ENCODE peak calls at places on chromosome 17, in ten cellular contexts. One of them, this sample, is unnamed.

GRCh38 chr17:68646626-68647526 is 45.7 kb upstream of the FAM20A start:
- DNase-seq in posterior cingulate gyrus: no peak
- DNase-seq in nucleus accumbens: no peak
- DNase-seq in ELF-1: no peak
- DNase-seq in amniotic epithelial cell: no peak
- DNase-seq in AG09309: no peak
- DNase-seq in hepatocyte: no peak
- DNase-seq in NCI-H2081: no peak
- DNase-seq in OCI-LY7: no peak
- DNase-seq in CD4-positive, alpha-beta T cell: no peak
- DNase-seq in this sample: no peak

GRCh38 chr17:64630309-64631223 is 31.5 kb downstream of the SMURF2 start:
- DNase-seq in posterior cingulate gyrus: no peak
- DNase-seq in nucleus accumbens: no peak
- DNase-seq in ELF-1: no peak
- DNase-seq in amniotic epithelial cell: no peak
- DNase-seq in AG09309: no peak
- DNase-seq in hepatocyte: no peak
- DNase-seq in NCI-H2081: no peak
- DNase-seq in OCI-LY7: no peak
- DNase-seq in CD4-positive, alpha-beta T cell: no peak
- DNase-seq in this sample: no peak

GRCh38 chr17:57257213-57257873 is 1.0 kb downstream of the MSI2 start:
- DNase-seq in posterior cingulate gyrus: no peak
- DNase-seq in nucleus accumbens: no peak
- DNase-seq in ELF-1: no peak
- DNase-seq in amniotic epithelial cell: no peak
- DNase-seq in AG09309: no peak
- DNase-seq in hepatocyte: no peak
- DNase-seq in NCI-H2081: no peak
- DNase-seq in OCI-LY7: peak; percentile 39
- DNase-seq in CD4-positive, alpha-beta T cell: no peak
- DNase-seq in this sample: peak; percentile 74

GRCh38 chr17:45408611-45409421 is 23.9 kb downstream of the ARHGAP27 start:
- DNase-seq in posterior cingulate gyrus: no peak
- DNase-seq in nucleus accumbens: no peak
- DNase-seq in ELF-1: peak; percentile 75
- DNase-seq in amniotic epithelial cell: peak; percentile 34
- DNase-seq in AG09309: no peak
- DNase-seq in hepatocyte: no peak
- DNase-seq in NCI-H2081: no peak
- DNase-seq in OCI-LY7: no peak
- DNase-seq in CD4-positive, alpha-beta T cell: no peak
- DNase-seq in this sample: no peak

GRCh38 chr17:18234853-18235380 is 9.5 kb downstream of the LLGL1 start:
- DNase-seq in posterior cingulate gyrus: no peak
- DNase-seq in nucleus accumbens: no peak
- DNase-seq in ELF-1: no peak
- DNase-seq in amniotic epithelial cell: no peak
- DNase-seq in AG09309: no peak
- DNase-seq in hepatocyte: no peak
- DNase-seq in NCI-H2081: no peak
- DNase-seq in OCI-LY7: no peak
- DNase-seq in CD4-positive, alpha-beta T cell: no peak
- DNase-seq in this sample: no peak

GRCh38 chr17:29590979-29591736 is 1.7 kb upstream of the GIT1 start:
- DNase-seq in posterior cingulate gyrus: no peak
- DNase-seq in nucleus accumbens: no peak
- DNase-seq in ELF-1: no peak
- DNase-seq in amniotic epithelial cell: peak; percentile 50
- DNase-seq in AG09309: no peak
- DNase-seq in hepatocyte: peak; percentile 71
- DNase-seq in NCI-H2081: peak; percentile 77
- DNase-seq in OCI-LY7: peak; percentile 37
- DNase-seq in CD4-positive, alpha-beta T cell: no peak
- DNase-seq in this sample: peak; percentile 76

GRCh38 chr17:48131216-48131824 is 23.8 kb downstream of the SNX11 start:
- DNase-seq in posterior cingulate gyrus: no peak
- DNase-seq in nucleus accumbens: peak; percentile 57
- DNase-seq in ELF-1: peak; percentile 69
- DNase-seq in amniotic epithelial cell: peak; percentile 53
- DNase-seq in AG09309: peak; percentile 18
- DNase-seq in hepatocyte: peak; percentile 86
- DNase-seq in NCI-H2081: peak; percentile 87
- DNase-seq in OCI-LY7: peak; percentile 77
- DNase-seq in CD4-positive, alpha-beta T cell: peak; percentile 17
- DNase-seq in this sample: peak; percentile 93

GRCh38 chr17:7589891-7590611 is at the start of gene SOX15:
- DNase-seq in posterior cingulate gyrus: no peak
- DNase-seq in nucleus accumbens: no peak
- DNase-seq in ELF-1: peak; percentile 93
- DNase-seq in amniotic epithelial cell: no peak
- DNase-seq in AG09309: no peak
- DNase-seq in hepatocyte: peak; percentile 19
- DNase-seq in NCI-H2081: no peak
- DNase-seq in OCI-LY7: no peak
- DNase-seq in CD4-positive, alpha-beta T cell: no peak
- DNase-seq in this sample: peak; percentile 54

GRCh38 chr17:60901222-60901621 is 223.6 kb downstream of the BCAS3 start:
- DNase-seq in posterior cingulate gyrus: no peak
- DNase-seq in nucleus accumbens: no peak
- DNase-seq in ELF-1: no peak
- DNase-seq in amniotic epithelial cell: peak; percentile 20
- DNase-seq in AG09309: no peak
- DNase-seq in hepatocyte: no peak
- DNase-seq in NCI-H2081: no peak
- DNase-seq in OCI-LY7: no peak
- DNase-seq in CD4-positive, alpha-beta T cell: no peak
- DNase-seq in this sample: no peak

GRCh38 chr17:74631468-74632195 is 8.1 kb upstream of the CD300E start:
- DNase-seq in posterior cingulate gyrus: no peak
- DNase-seq in nucleus accumbens: no peak
- DNase-seq in ELF-1: peak; percentile 86
- DNase-seq in amniotic epithelial cell: peak; percentile 86
- DNase-seq in AG09309: peak; percentile 18
- DNase-seq in hepatocyte: peak; percentile 71
- DNase-seq in NCI-H2081: no peak
- DNase-seq in OCI-LY7: peak; percentile 35
- DNase-seq in CD4-positive, alpha-beta T cell: no peak
- DNase-seq in this sample: no peak

GRCh38 chr17:80287038-80287437 is 26.4 kb downstream of the RNF213 start:
- DNase-seq in posterior cingulate gyrus: no peak
- DNase-seq in nucleus accumbens: no peak
- DNase-seq in ELF-1: no peak
- DNase-seq in amniotic epithelial cell: no peak
- DNase-seq in AG09309: no peak
- DNase-seq in hepatocyte: no peak
- DNase-seq in NCI-H2081: no peak
- DNase-seq in OCI-LY7: no peak
- DNase-seq in CD4-positive, alpha-beta T cell: no peak
- DNase-seq in this sample: no peak

GRCh38 chr17:50882851-50883250 is 16.7 kb upstream of the TOB1 start:
- DNase-seq in posterior cingulate gyrus: no peak
- DNase-seq in nucleus accumbens: no peak
- DNase-seq in ELF-1: no peak
- DNase-seq in amniotic epithelial cell: peak; percentile 49
- DNase-seq in AG09309: no peak
- DNase-seq in hepatocyte: no peak
- DNase-seq in NCI-H2081: no peak
- DNase-seq in OCI-LY7: no peak
- DNase-seq in CD4-positive, alpha-beta T cell: no peak
- DNase-seq in this sample: no peak

GRCh38 chr17:67156269-67157199 is 88.5 kb downstream of the HELZ start:
- DNase-seq in posterior cingulate gyrus: no peak
- DNase-seq in nucleus accumbens: no peak
- DNase-seq in ELF-1: no peak
- DNase-seq in amniotic epithelial cell: peak; percentile 64
- DNase-seq in AG09309: no peak
- DNase-seq in hepatocyte: no peak
- DNase-seq in NCI-H2081: no peak
- DNase-seq in OCI-LY7: no peak
- DNase-seq in CD4-positive, alpha-beta T cell: no peak
- DNase-seq in this sample: no peak